ENCODE peak calls at places on chromosomes 1 and 21, in seven cellular contexts. One of them, this sample, is unnamed.

GRCh38 chr21:39461419-39461818 is 9.6 kb downstream of the SH3BGR start:
- DNase-seq in Jurkat, Clone E6-1: no peak
- DNase-seq in tibial nerve: no peak
- DNase-seq in activated naive CD4-positive, alpha-beta T cell treated with anti-CD3 and anti-CD28 coated beads for 36 hours: peak; percentile 10
- DNase-seq in astrocyte of the cerebellum: no peak
- DNase-seq in PC-9: no peak
- DNase-seq in choroid plexus epithelial cell: no peak
- DNase-seq in this sample: peak; percentile 28

GRCh38 chr1:176567190-176567794 is 104.3 kb downstream of the PAPPA2 start:
- DNase-seq in Jurkat, Clone E6-1: no peak
- DNase-seq in tibial nerve: no peak
- DNase-seq in activated naive CD4-positive, alpha-beta T cell treated with anti-CD3 and anti-CD28 coated beads for 36 hours: no peak
- DNase-seq in astrocyte of the cerebellum: no peak
- DNase-seq in PC-9: no peak
- DNase-seq in choroid plexus epithelial cell: peak; percentile 6
- DNase-seq in this sample: no peak

GRCh38 chr1:168301664-168302320 is 21.1 kb downstream of the TBX19 start:
- DNase-seq in Jurkat, Clone E6-1: no peak
- DNase-seq in tibial nerve: no peak
- DNase-seq in activated naive CD4-positive, alpha-beta T cell treated with anti-CD3 and anti-CD28 coated beads for 36 hours: no peak
- DNase-seq in astrocyte of the cerebellum: no peak
- DNase-seq in PC-9: peak; percentile 98
- DNase-seq in choroid plexus epithelial cell: peak; percentile 60
- DNase-seq in this sample: no peak

GRCh38 chr1:12539705-12540579 is 78.1 kb downstream of the DHRS3 start:
- DNase-seq in Jurkat, Clone E6-1: no peak
- DNase-seq in tibial nerve: peak; percentile 74
- DNase-seq in activated naive CD4-positive, alpha-beta T cell treated with anti-CD3 and anti-CD28 coated beads for 36 hours: no peak
- DNase-seq in astrocyte of the cerebellum: peak; percentile 98
- DNase-seq in PC-9: no peak
- DNase-seq in choroid plexus epithelial cell: peak; percentile 99
- DNase-seq in this sample: no peak

GRCh38 chr1:190474587-190475305 is 2.9 kb downstream of the BRINP3 start:
- DNase-seq in Jurkat, Clone E6-1: no peak
- DNase-seq in tibial nerve: no peak
- DNase-seq in activated naive CD4-positive, alpha-beta T cell treated with anti-CD3 and anti-CD28 coated beads for 36 hours: no peak
- DNase-seq in astrocyte of the cerebellum: no peak
- DNase-seq in PC-9: no peak
- DNase-seq in choroid plexus epithelial cell: no peak
- DNase-seq in this sample: no peak

GRCh38 chr1:153520818-153521476 is 14.8 kb downstream of the S100A6 start:
- DNase-seq in Jurkat, Clone E6-1: no peak
- DNase-seq in tibial nerve: no peak
- DNase-seq in activated naive CD4-positive, alpha-beta T cell treated with anti-CD3 and anti-CD28 coated beads for 36 hours: no peak
- DNase-seq in astrocyte of the cerebellum: no peak
- DNase-seq in PC-9: peak; percentile 59
- DNase-seq in choroid plexus epithelial cell: no peak
- DNase-seq in this sample: no peak

GRCh38 chr21:40516336-40516735 is 330.6 kb downstream of the DSCAM start:
- DNase-seq in Jurkat, Clone E6-1: no peak
- DNase-seq in tibial nerve: peak; percentile 24
- DNase-seq in activated naive CD4-positive, alpha-beta T cell treated with anti-CD3 and anti-CD28 coated beads for 36 hours: no peak
- DNase-seq in astrocyte of the cerebellum: no peak
- DNase-seq in PC-9: no peak
- DNase-seq in choroid plexus epithelial cell: no peak
- DNase-seq in this sample: no peak

GRCh38 chr1:46084553-46085448 is 47.6 kb downstream of the PIK3R3 start:
- DNase-seq in Jurkat, Clone E6-1: no peak
- DNase-seq in tibial nerve: no peak
- DNase-seq in activated naive CD4-positive, alpha-beta T cell treated with anti-CD3 and anti-CD28 coated beads for 36 hours: no peak
- DNase-seq in astrocyte of the cerebellum: no peak
- DNase-seq in PC-9: peak; percentile 70
- DNase-seq in choroid plexus epithelial cell: peak; percentile 57
- DNase-seq in this sample: no peak

GRCh38 chr1:19414490-19414889 is 70.8 kb downstream of the CAPZB start:
- DNase-seq in Jurkat, Clone E6-1: no peak
- DNase-seq in tibial nerve: no peak
- DNase-seq in activated naive CD4-positive, alpha-beta T cell treated with anti-CD3 and anti-CD28 coated beads for 36 hours: no peak
- DNase-seq in astrocyte of the cerebellum: no peak
- DNase-seq in PC-9: no peak
- DNase-seq in choroid plexus epithelial cell: peak; percentile 42
- DNase-seq in this sample: no peak

GRCh38 chr1:203521071-203521794 is 27.3 kb downstream of the OPTC start:
- DNase-seq in Jurkat, Clone E6-1: no peak
- DNase-seq in tibial nerve: no peak
- DNase-seq in activated naive CD4-positive, alpha-beta T cell treated with anti-CD3 and anti-CD28 coated beads for 36 hours: no peak
- DNase-seq in astrocyte of the cerebellum: no peak
- DNase-seq in PC-9: no peak
- DNase-seq in choroid plexus epithelial cell: no peak
- DNase-seq in this sample: no peak

GRCh38 chr1:181356505-181357340 is 126.6 kb upstream of the CACNA1E start:
- DNase-seq in Jurkat, Clone E6-1: no peak
- DNase-seq in tibial nerve: no peak
- DNase-seq in activated naive CD4-positive, alpha-beta T cell treated with anti-CD3 and anti-CD28 coated beads for 36 hours: no peak
- DNase-seq in astrocyte of the cerebellum: no peak
- DNase-seq in PC-9: no peak
- DNase-seq in choroid plexus epithelial cell: no peak
- DNase-seq in this sample: no peak

GRCh38 chr1:229562686-229563085 is 4.2 kb upstream of the ABCB10 start:
- DNase-seq in Jurkat, Clone E6-1: no peak
- DNase-seq in tibial nerve: no peak
- DNase-seq in activated naive CD4-positive, alpha-beta T cell treated with anti-CD3 and anti-CD28 coated beads for 36 hours: no peak
- DNase-seq in astrocyte of the cerebellum: no peak
- DNase-seq in PC-9: no peak
- DNase-seq in choroid plexus epithelial cell: no peak
- DNase-seq in this sample: no peak

GRCh38 chr1:194372266-194372665 is 1185.9 kb upstream of the B3GALT2 start:
- DNase-seq in Jurkat, Clone E6-1: no peak
- DNase-seq in tibial nerve: no peak
- DNase-seq in activated naive CD4-positive, alpha-beta T cell treated with anti-CD3 and anti-CD28 coated beads for 36 hours: no peak
- DNase-seq in astrocyte of the cerebellum: no peak
- DNase-seq in PC-9: no peak
- DNase-seq in choroid plexus epithelial cell: no peak
- DNase-seq in this sample: no peak

GRCh38 chr1:35622510-35623171 is 18.7 kb downstream of the PSMB2 start:
- DNase-seq in Jurkat, Clone E6-1: no peak
- DNase-seq in tibial nerve: no peak
- DNase-seq in activated naive CD4-positive, alpha-beta T cell treated with anti-CD3 and anti-CD28 coated beads for 36 hours: no peak
- DNase-seq in astrocyte of the cerebellum: no peak
- DNase-seq in PC-9: no peak
- DNase-seq in choroid plexus epithelial cell: no peak
- DNase-seq in this sample: no peak

GRCh38 chr1:5896706-5897105 is 95.5 kb downstream of the NPHP4 start:
- DNase-seq in Jurkat, Clone E6-1: no peak
- DNase-seq in tibial nerve: no peak
- DNase-seq in activated naive CD4-positive, alpha-beta T cell treated with anti-CD3 and anti-CD28 coated beads for 36 hours: no peak
- DNase-seq in astrocyte of the cerebellum: peak; percentile 4
- DNase-seq in PC-9: no peak
- DNase-seq in choroid plexus epithelial cell: no peak
- DNase-seq in this sample: no peak

GRCh38 chr1:228058981-228059535 is 23.4 kb upstream of the ARF1 start:
- DNase-seq in Jurkat, Clone E6-1: no peak
- DNase-seq in tibial nerve: no peak
- DNase-seq in activated naive CD4-positive, alpha-beta T cell treated with anti-CD3 and anti-CD28 coated beads for 36 hours: peak; percentile 26
- DNase-seq in astrocyte of the cerebellum: no peak
- DNase-seq in PC-9: no peak
- DNase-seq in choroid plexus epithelial cell: no peak
- DNase-seq in this sample: peak; percentile 49

GRCh38 chr1:161803181-161803580 is 37.1 kb downstream of the ATF6 start:
- DNase-seq in Jurkat, Clone E6-1: no peak
- DNase-seq in tibial nerve: no peak
- DNase-seq in activated naive CD4-positive, alpha-beta T cell treated with anti-CD3 and anti-CD28 coated beads for 36 hours: no peak
- DNase-seq in astrocyte of the cerebellum: no peak
- DNase-seq in PC-9: no peak
- DNase-seq in choroid plexus epithelial cell: no peak
- DNase-seq in this sample: no peak

GRCh38 chr21:29300547-29301138 is 1.9 kb downstream of the BACH1 start:
- DNase-seq in Jurkat, Clone E6-1: no peak
- DNase-seq in tibial nerve: no peak
- DNase-seq in activated naive CD4-positive, alpha-beta T cell treated with anti-CD3 and anti-CD28 coated beads for 36 hours: no peak
- DNase-seq in astrocyte of the cerebellum: no peak
- DNase-seq in PC-9: no peak
- DNase-seq in choroid plexus epithelial cell: peak; percentile 75
- DNase-seq in this sample: no peak

GRCh38 chr1:227998374-227999055 is 8.3 kb upstream of the WNT3A start:
- DNase-seq in Jurkat, Clone E6-1: no peak
- DNase-seq in tibial nerve: no peak
- DNase-seq in activated naive CD4-positive, alpha-beta T cell treated with anti-CD3 and anti-CD28 coated beads for 36 hours: no peak
- DNase-seq in astrocyte of the cerebellum: no peak
- DNase-seq in PC-9: no peak
- DNase-seq in choroid plexus epithelial cell: no peak
- DNase-seq in this sample: peak; percentile 5

GRCh38 chr1:244830639-244831038 is 4.8 kb upstream of the COX20 start:
- DNase-seq in Jurkat, Clone E6-1: no peak
- DNase-seq in tibial nerve: no peak
- DNase-seq in activated naive CD4-positive, alpha-beta T cell treated with anti-CD3 and anti-CD28 coated beads for 36 hours: no peak
- DNase-seq in astrocyte of the cerebellum: no peak
- DNase-seq in PC-9: no peak
- DNase-seq in choroid plexus epithelial cell: peak; percentile 33
- DNase-seq in this sample: no peak

GRCh38 chr1:12587981-12588620 is 29.9 kb downstream of the DHRS3 start:
- DNase-seq in Jurkat, Clone E6-1: no peak
- DNase-seq in tibial nerve: no peak
- DNase-seq in activated naive CD4-positive, alpha-beta T cell treated with anti-CD3 and anti-CD28 coated beads for 36 hours: no peak
- DNase-seq in astrocyte of the cerebellum: no peak
- DNase-seq in PC-9: peak; percentile 63
- DNase-seq in choroid plexus epithelial cell: peak; percentile 64
- DNase-seq in this sample: no peak

GRCh38 chr1:36729289-36729688 is 246.6 kb upstream of the CSF3R start:
- DNase-seq in Jurkat, Clone E6-1: no peak
- DNase-seq in tibial nerve: no peak
- DNase-seq in activated naive CD4-positive, alpha-beta T cell treated with anti-CD3 and anti-CD28 coated beads for 36 hours: no peak
- DNase-seq in astrocyte of the cerebellum: no peak
- DNase-seq in PC-9: no peak
- DNase-seq in choroid plexus epithelial cell: no peak
- DNase-seq in this sample: no peak

GRCh38 chr1:73674945-73675561 is 522.9 kb downstream of the LRRIQ3 start:
- DNase-seq in Jurkat, Clone E6-1: peak; percentile 8
- DNase-seq in tibial nerve: no peak
- DNase-seq in activated naive CD4-positive, alpha-beta T cell treated with anti-CD3 and anti-CD28 coated beads for 36 hours: no peak
- DNase-seq in astrocyte of the cerebellum: no peak
- DNase-seq in PC-9: no peak
- DNase-seq in choroid plexus epithelial cell: peak; percentile 5
- DNase-seq in this sample: no peak

GRCh38 chr21:33029975-33030461 is 4.3 kb downstream of the OLIG2 start:
- DNase-seq in Jurkat, Clone E6-1: no peak
- DNase-seq in tibial nerve: no peak
- DNase-seq in activated naive CD4-positive, alpha-beta T cell treated with anti-CD3 and anti-CD28 coated beads for 36 hours: no peak
- DNase-seq in astrocyte of the cerebellum: no peak
- DNase-seq in PC-9: no peak
- DNase-seq in choroid plexus epithelial cell: no peak
- DNase-seq in this sample: no peak

GRCh38 chr1:241406421-241406820 is 49.4 kb upstream of the RGS7 start:
- DNase-seq in Jurkat, Clone E6-1: no peak
- DNase-seq in tibial nerve: no peak
- DNase-seq in activated naive CD4-positive, alpha-beta T cell treated with anti-CD3 and anti-CD28 coated beads for 36 hours: no peak
- DNase-seq in astrocyte of the cerebellum: no peak
- DNase-seq in PC-9: no peak
- DNase-seq in choroid plexus epithelial cell: no peak
- DNase-seq in this sample: no peak

GRCh38 chr1:237851209-237851845 is 39.4 kb downstream of the ZP4 start:
- DNase-seq in Jurkat, Clone E6-1: peak; percentile 39
- DNase-seq in tibial nerve: no peak
- DNase-seq in activated naive CD4-positive, alpha-beta T cell treated with anti-CD3 and anti-CD28 coated beads for 36 hours: peak; percentile 44
- DNase-seq in astrocyte of the cerebellum: peak; percentile 53
- DNase-seq in PC-9: no peak
- DNase-seq in choroid plexus epithelial cell: peak; percentile 48
- DNase-seq in this sample: peak; percentile 35

GRCh38 chr21:34553199-34553952 is 41.4 kb upstream of the KCNE1 start:
- DNase-seq in Jurkat, Clone E6-1: no peak
- DNase-seq in tibial nerve: no peak
- DNase-seq in activated naive CD4-positive, alpha-beta T cell treated with anti-CD3 and anti-CD28 coated beads for 36 hours: no peak
- DNase-seq in astrocyte of the cerebellum: peak; percentile 35
- DNase-seq in PC-9: peak; percentile 57
- DNase-seq in choroid plexus epithelial cell: peak; percentile 60
- DNase-seq in this sample: no peak

GRCh38 chr1:37282763-37283162 is 191.6 kb upstream of the ZC3H12A start:
- DNase-seq in Jurkat, Clone E6-1: no peak
- DNase-seq in tibial nerve: no peak
- DNase-seq in activated naive CD4-positive, alpha-beta T cell treated with anti-CD3 and anti-CD28 coated beads for 36 hours: no peak
- DNase-seq in astrocyte of the cerebellum: no peak
- DNase-seq in PC-9: no peak
- DNase-seq in choroid plexus epithelial cell: no peak
- DNase-seq in this sample: no peak

GRCh38 chr1:9929431-9930385 is 13.5 kb downstream of the LZIC start:
- DNase-seq in Jurkat, Clone E6-1: no peak
- DNase-seq in tibial nerve: no peak
- DNase-seq in activated naive CD4-positive, alpha-beta T cell treated with anti-CD3 and anti-CD28 coated beads for 36 hours: no peak
- DNase-seq in astrocyte of the cerebellum: no peak
- DNase-seq in PC-9: no peak
- DNase-seq in choroid plexus epithelial cell: peak; percentile 41
- DNase-seq in this sample: no peak

GRCh38 chr1:96515430-96515829 is 206.2 kb upstream of the PTBP2 start:
- DNase-seq in Jurkat, Clone E6-1: no peak
- DNase-seq in tibial nerve: no peak
- DNase-seq in activated naive CD4-positive, alpha-beta T cell treated with anti-CD3 and anti-CD28 coated beads for 36 hours: no peak
- DNase-seq in astrocyte of the cerebellum: no peak
- DNase-seq in PC-9: no peak
- DNase-seq in choroid plexus epithelial cell: no peak
- DNase-seq in this sample: no peak

GRCh38 chr1:197519741-197520334 is 251.8 kb downstream of the CRB1 start:
- DNase-seq in Jurkat, Clone E6-1: peak; percentile 23
- DNase-seq in tibial nerve: no peak
- DNase-seq in activated naive CD4-positive, alpha-beta T cell treated with anti-CD3 and anti-CD28 coated beads for 36 hours: no peak
- DNase-seq in astrocyte of the cerebellum: no peak
- DNase-seq in PC-9: no peak
- DNase-seq in choroid plexus epithelial cell: peak; percentile 49
- DNase-seq in this sample: no peak

GRCh38 chr1:229855999-229856650 is 210.9 kb upstream of the GALNT2 start:
- DNase-seq in Jurkat, Clone E6-1: no peak
- DNase-seq in tibial nerve: no peak
- DNase-seq in activated naive CD4-positive, alpha-beta T cell treated with anti-CD3 and anti-CD28 coated beads for 36 hours: peak; percentile 28
- DNase-seq in astrocyte of the cerebellum: no peak
- DNase-seq in PC-9: no peak
- DNase-seq in choroid plexus epithelial cell: no peak
- DNase-seq in this sample: peak; percentile 21

GRCh38 chr1:231075020-231075419 is 35.0 kb upstream of the FAM89A start:
- DNase-seq in Jurkat, Clone E6-1: no peak
- DNase-seq in tibial nerve: no peak
- DNase-seq in activated naive CD4-positive, alpha-beta T cell treated with anti-CD3 and anti-CD28 coated beads for 36 hours: no peak
- DNase-seq in astrocyte of the cerebellum: no peak
- DNase-seq in PC-9: no peak
- DNase-seq in choroid plexus epithelial cell: no peak
- DNase-seq in this sample: no peak

GRCh38 chr1:67687649-67688048 is 2.6 kb downstream of the GADD45A start:
- DNase-seq in Jurkat, Clone E6-1: no peak
- DNase-seq in tibial nerve: no peak
- DNase-seq in activated naive CD4-positive, alpha-beta T cell treated with anti-CD3 and anti-CD28 coated beads for 36 hours: no peak
- DNase-seq in astrocyte of the cerebellum: peak; percentile 52
- DNase-seq in PC-9: peak; percentile 83
- DNase-seq in choroid plexus epithelial cell: peak; percentile 89
- DNase-seq in this sample: no peak

GRCh38 chr21:38645282-38645681 is 147.0 kb upstream of the ERG start:
- DNase-seq in Jurkat, Clone E6-1: no peak
- DNase-seq in tibial nerve: no peak
- DNase-seq in activated naive CD4-positive, alpha-beta T cell treated with anti-CD3 and anti-CD28 coated beads for 36 hours: no peak
- DNase-seq in astrocyte of the cerebellum: peak; percentile 70
- DNase-seq in PC-9: no peak
- DNase-seq in choroid plexus epithelial cell: peak; percentile 87
- DNase-seq in this sample: no peak

This sample was measured in activated CD4-positive, alpha-beta memory T cell treated with anti-CD3 and anti-CD28 coated beads for 36 hours.